ENCODE peak calls at places on chromosomes 16 and 17, in nine cellular contexts. W, Z, V, X, J, F, N, C and S are unnamed samples.

GRCh38 chr17:58556833-58557250 is 42.4 kb upstream of the MTMR4 start:
- DNase-seq in W (no peak), Z (no peak), V (no peak), X (no peak), J (no peak), F (no peak), N (no peak), C (no peak), S (peak)

GRCh38 chr16:54750249-54750648 is 180.4 kb upstream of the IRX5 start:
- DNase-seq in W (no peak), Z (no peak), V (no peak), X (no peak), J (no peak), F (no peak), N (no peak), C (no peak), S (no peak)

GRCh38 chr16:17334096-17334495 is 136.7 kb downstream of the XYLT1 start:
- DNase-seq in W (no peak), Z (no peak), V (no peak), X (no peak), J (peak), F (no peak), N (no peak), C (no peak), S (peak)

GRCh38 chr16:30786115-30786935 is 680 bp downstream of the ZNF629 start:
- DNase-seq in W (peak), Z (no peak), V (peak), X (no peak), J (no peak), F (peak), N (peak), C (no peak), S (peak)

GRCh38 chr17:44990994-44991393 is 22.9 kb upstream of the C1QL1 start:
- DNase-seq in W (no peak), Z (no peak), V (no peak), X (no peak), J (no peak), F (no peak), N (no peak), C (no peak), S (peak)

GRCh38 chr16:11190585-11191565 is 65.1 kb downstream of the SOCS1 start:
- DNase-seq in W (no peak), Z (no peak), V (no peak), X (no peak), J (no peak), F (no peak), N (no peak), C (no peak), S (no peak)

GRCh38 chr17:82973456-82974135 is 105.8 kb upstream of the METRNL start:
- DNase-seq in W (no peak), Z (no peak), V (no peak), X (no peak), J (no peak), F (no peak), N (no peak), C (no peak), S (no peak)

GRCh38 chr16:68242926-68243858 is 2.0 kb upstream of the PLA2G15 start:
- DNase-seq in W (no peak), Z (no peak), V (no peak), X (no peak), J (no peak), F (no peak), N (no peak), C (no peak), S (no peak)

GRCh38 chr17:6479626-6480324 is 35.5 kb downstream of the PIMREG start:
- DNase-seq in W (no peak), Z (no peak), V (no peak), X (peak), J (no peak), F (no peak), N (no peak), C (no peak), S (no peak)

GRCh38 chr17:51214920-51215319 is 44.9 kb downstream of the MBTD1 start:
- DNase-seq in W (no peak), Z (no peak), V (no peak), X (no peak), J (no peak), F (no peak), N (no peak), C (no peak), S (no peak)

GRCh38 chr16:84039696-84040095 is 2.9 kb downstream of the SLC38A8 start:
- DNase-seq in W (no peak), Z (no peak), V (no peak), X (no peak), J (no peak), F (no peak), N (no peak), C (no peak), S (no peak)

GRCh38 chr17:47013341-47013740 is 34.3 kb upstream of the RPRML start:
- DNase-seq in W (no peak), Z (no peak), V (no peak), X (no peak), J (no peak), F (no peak), N (no peak), C (no peak), S (no peak)

GRCh38 chr16:15553313-15554088 is 89.5 kb downstream of the MARF1 start:
- DNase-seq in W (no peak), Z (no peak), V (no peak), X (no peak), J (no peak), F (no peak), N (peak), C (no peak), S (no peak)

GRCh38 chr17:34424814-34425490 is 61.9 kb upstream of the CCL1 start:
- DNase-seq in W (no peak), Z (no peak), V (no peak), X (no peak), J (no peak), F (no peak), N (no peak), C (no peak), S (no peak)

GRCh38 chr16:19393226-19394074 is 24.2 kb upstream of the TMC5 start:
- DNase-seq in W (no peak), Z (no peak), V (no peak), X (no peak), J (no peak), F (no peak), N (no peak), C (peak), S (no peak)

GRCh38 chr17:82212331-82213250 is at the start of gene CCDC57:
- DNase-seq in W (peak), Z (no peak), V (peak), X (no peak), J (no peak), F (peak), N (peak), C (peak), S (peak)

GRCh38 chr17:41773190-41773588 is 13.3 kb downstream of the JUP start:
- DNase-seq in W (peak), Z (no peak), V (peak), X (no peak), J (no peak), F (peak), N (no peak), C (peak), S (peak)

GRCh38 chr17:54864636-54865420 is 35.8 kb upstream of the TOM1L1 start:
- DNase-seq in W (no peak), Z (no peak), V (no peak), X (no peak), J (no peak), F (no peak), N (no peak), C (no peak), S (no peak)

GRCh38 chr16:66260522-66261290 is 105.8 kb upstream of the CDH5 start:
- DNase-seq in W (no peak), Z (no peak), V (no peak), X (no peak), J (no peak), F (no peak), N (no peak), C (no peak), S (no peak)

GRCh38 chr16:48446534-48446920 is 61.3 kb upstream of the SIAH1 start:
- DNase-seq in W (no peak), Z (no peak), V (no peak), X (no peak), J (no peak), F (no peak), N (no peak), C (no peak), S (no peak)